ENCODE peak calls at places on chromosomes 2 and 18, in eight cellular contexts. N is T-cell, S is NCI-H2081, M is sigmoid colon, G is GM04503, V is NT2/D1, H is hippocampal formation, P is NCI-H524. T is an unnamed sample.

GRCh38 chr2:82913566-82913965 is 1545.5 kb downstream of the SUCLG1 start:
- DNase-seq in N (no peak), S (no peak), M (no peak), G (no peak), V (no peak), H (no peak), P (no peak), T (no peak)

GRCh38 chr2:230434677-230435324 is 18.8 kb downstream of the SP100 start:
- DNase-seq in N (no peak), S (no peak), M (no peak), G (no peak), V (no peak), H (no peak), P (no peak), T (no peak)

GRCh38 chr2:58533376-58533775 is 292.3 kb upstream of the FANCL start:
- DNase-seq in N (no peak), S (no peak), M (no peak), G (no peak), V (no peak), H (no peak), P (no peak), T (no peak)

GRCh38 chr2:242085941-242086621 is 216.6 kb downstream of the RTP5 start:
- DNase-seq in N (no peak), S (no peak), M (peak; percentile 71), G (no peak), V (no peak), H (peak; percentile 32), P (peak; percentile 21), T (peak; percentile 62)

GRCh38 chr2:20062615-20063545 is 11.5 kb upstream of the LAPTM4A start:
- DNase-seq in N (no peak), S (no peak), M (peak; percentile 82), G (no peak), V (no peak), H (no peak), P (no peak), T (no peak)

GRCh38 chr2:165621086-165621560 is 151.6 kb downstream of the CSRNP3 start:
- DNase-seq in N (no peak), S (no peak), M (no peak), G (no peak), V (no peak), H (no peak), P (no peak), T (no peak)

GRCh38 chr2:60565472-60565871 is 12.0 kb upstream of the BCL11A start:
- DNase-seq in N (no peak), S (peak; percentile 28), M (no peak), G (no peak), V (no peak), H (no peak), P (peak; percentile 71), T (peak; percentile 79)

GRCh38 chr2:55099878-55100820 is 49.9 kb upstream of the RTN4 start:
- DNase-seq in N (no peak), S (no peak), M (no peak), G (peak; percentile 39), V (no peak), H (no peak), P (no peak), T (no peak)

GRCh38 chr2:241279828-241280227 is 35.6 kb downstream of the HDLBP start:
- DNase-seq in N (no peak), S (no peak), M (no peak), G (no peak), V (no peak), H (no peak), P (no peak), T (no peak)

GRCh38 chr18:32767400-32767799 is 5.4 kb downstream of the KLHL14 start:
- DNase-seq in N (no peak), S (peak; percentile 32), M (no peak), G (no peak), V (no peak), H (no peak), P (no peak), T (peak; percentile 71)

GRCh38 chr2:162073776-162074578 is at the start of gene DPP4:
- DNase-seq in N (peak; percentile 37), S (peak; percentile 18), M (peak; percentile 72), G (no peak), V (no peak), H (no peak), P (peak; percentile 47), T (no peak)

GRCh38 chr2:13057671-13058070 is 340.9 kb downstream of the TRIB2 start:
- DNase-seq in N (no peak), S (no peak), M (no peak), G (no peak), V (no peak), H (no peak), P (no peak), T (no peak)

GRCh38 chr2:150191349-150191748 is 296.1 kb downstream of the RND3 start:
- DNase-seq in N (no peak), S (no peak), M (no peak), G (no peak), V (no peak), H (no peak), P (no peak), T (no peak)

GRCh38 chr2:41928593-41928992 is 119.2 kb upstream of the PKDCC start:
- DNase-seq in N (no peak), S (no peak), M (no peak), G (peak; percentile 63), V (no peak), H (no peak), P (no peak), T (no peak)

GRCh38 chr2:205895981-205896655 is 189.9 kb downstream of the INO80D start:
- DNase-seq in N (no peak), S (no peak), M (no peak), G (no peak), V (no peak), H (no peak), P (peak; percentile 16), T (no peak)

GRCh38 chr2:217293046-217293445 is 433.2 kb upstream of the TNP1 start:
- DNase-seq in N (no peak), S (no peak), M (no peak), G (no peak), V (no peak), H (no peak), P (no peak), T (no peak)

GRCh38 chr18:56139792-56140254 is 498.6 kb downstream of the TXNL1 start:
- DNase-seq in N (no peak), S (no peak), M (no peak), G (no peak), V (no peak), H (peak; percentile 19), P (no peak), T (no peak)

GRCh38 chr2:55604027-55604565 is 13.3 kb downstream of the PPP4R3B start:
- DNase-seq in N (no peak), S (no peak), M (no peak), G (no peak), V (no peak), H (no peak), P (no peak), T (no peak)

GRCh38 chr2:74779587-74780135 is 54.3 kb upstream of the HK2 start:
- DNase-seq in N (no peak), S (no peak), M (no peak), G (no peak), V (no peak), H (no peak), P (no peak), T (no peak)

GRCh38 chr2:195818521-195818920 is 161.5 kb downstream of the SLC39A10 start:
- DNase-seq in N (no peak), S (no peak), M (no peak), G (no peak), V (no peak), H (no peak), P (no peak), T (no peak)

GRCh38 chr18:35776481-35776880 is 194.9 kb downstream of the GALNT1 start:
- DNase-seq in N (no peak), S (no peak), M (no peak), G (no peak), V (no peak), H (no peak), P (no peak), T (no peak)